ENCODE peak calls at places on chromosomes 11 and 22, in eight cellular contexts. D is dorsolateral prefrontal cortex; G is CD4-positive, alpha-beta memory T cell; L is activated naive CD8-positive, alpha-beta T cell treated with anti-CD3 and anti-CD28 coated beads, Interleukin-2, amount 50 U/mL, for 24 hours; Q is foreskin fibroblast; I is CD8-positive, alpha-beta memory T cell; P is GOT3; Y is NCI-H1092 treated with DMSO at 0.1 percent for 48 hours. V is an unnamed sample.

GRCh38 chr11:32145282-32145681 is 54.4 kb downstream of the RCN1 start:
- DNase-seq in D (no peak), G (no peak), L (no peak), Q (no peak), I (no peak), P (no peak), Y (no peak), V (no peak)

GRCh38 chr11:72229336-72229924 is 4.9 kb downstream of the INPPL1 start:
- DNase-seq in D (no peak), G (no peak), L (no peak), Q (no peak), I (no peak), P (no peak), Y (no peak), V (no peak)

GRCh38 chr11:108733479-108734116 is 68.7 kb downstream of the DDX10 start:
- DNase-seq in D (no peak), G (no peak), L (peak), Q (peak), I (no peak), P (no peak), Y (no peak), V (no peak)

GRCh38 chr11:130037058-130037457 is 32.6 kb upstream of the APLP2 start:
- DNase-seq in D (no peak), G (no peak), L (no peak), Q (peak), I (no peak), P (no peak), Y (no peak), V (peak)

GRCh38 chr11:118997627-118998387 is at the start of gene CENATAC:
- DNase-seq in D (peak), G (peak), L (peak), Q (peak), I (peak), P (peak), Y (peak), V (peak)

GRCh38 chr11:131737357-131737756 is 366.9 kb downstream of the NTM start:
- DNase-seq in D (no peak), G (no peak), L (no peak), Q (peak), I (no peak), P (no peak), Y (no peak), V (no peak)

GRCh38 chr11:96271777-96272176 is 71.2 kb downstream of the MAML2 start:
- DNase-seq in D (no peak), G (no peak), L (no peak), Q (no peak), I (no peak), P (no peak), Y (no peak), V (no peak)

GRCh38 chr11:108895579-108896480 is 231.0 kb downstream of the DDX10 start:
- DNase-seq in D (no peak), G (no peak), L (no peak), Q (peak), I (no peak), P (no peak), Y (no peak), V (no peak)

GRCh38 chr22:49865156-49865555 is 11.5 kb downstream of the ZBED4 start:
- DNase-seq in D (no peak), G (no peak), L (no peak), Q (no peak), I (no peak), P (no peak), Y (no peak), V (no peak)

GRCh38 chr11:22539851-22540376 is 85.7 kb downstream of the FANCF start:
- DNase-seq in D (no peak), G (no peak), L (no peak), Q (no peak), I (no peak), P (no peak), Y (peak), V (no peak)

GRCh38 chr11:8247312-8247711 is 16.4 kb downstream of the LMO1 start:
- DNase-seq in D (no peak), G (no peak), L (peak), Q (no peak), I (no peak), P (no peak), Y (no peak), V (no peak)

GRCh38 chr11:120324932-120325810 is at the start of gene TLCD5:
- DNase-seq in D (peak), G (peak), L (peak), Q (peak), I (peak), P (no peak), Y (peak), V (peak)

GRCh38 chr11:114036156-114036811 is 23.2 kb upstream of the ZBTB16 start:
- DNase-seq in D (peak), G (peak), L (peak), Q (peak), I (peak), P (peak), Y (peak), V (peak)

GRCh38 chr11:123745764-123746451 is 4.4 kb upstream of the ZNF202 start:
- DNase-seq in D (no peak), G (no peak), L (no peak), Q (no peak), I (no peak), P (no peak), Y (no peak), V (no peak)

GRCh38 chr22:24758164-24758799 is 16.2 kb downstream of the PIWIL3 start:
- DNase-seq in D (no peak), G (peak), L (peak), Q (peak), I (peak), P (no peak), Y (peak), V (peak)

GRCh38 chr11:90895850-90896249 is 673.0 kb upstream of the CHORDC1 start:
- DNase-seq in D (no peak), G (no peak), L (no peak), Q (no peak), I (no peak), P (no peak), Y (no peak), V (no peak)

GRCh38 chr11:75400110-75400865 is 970 bp downstream of the RPS3 start:
- DNase-seq in D (no peak), G (peak), L (no peak), Q (no peak), I (no peak), P (no peak), Y (no peak), V (no peak)

GRCh38 chr22:46290121-46290842 is 6.4 kb upstream of the GTSE1 start:
- DNase-seq in D (no peak), G (no peak), L (no peak), Q (no peak), I (no peak), P (no peak), Y (no peak), V (no peak)

GRCh38 chr22:20229916-20230775 is 38.0 kb downstream of the RTN4R start:
- DNase-seq in D (no peak), G (no peak), L (no peak), Q (no peak), I (no peak), P (no peak), Y (peak), V (no peak)

GRCh38 chr11:115996125-115996807 is 492.1 kb upstream of the CADM1 start:
- DNase-seq in D (no peak), G (no peak), L (no peak), Q (no peak), I (no peak), P (no peak), Y (no peak), V (no peak)

GRCh38 chr11:34068098-34068497 is 16.6 kb downstream of the CAPRIN1 start:
- DNase-seq in D (no peak), G (no peak), L (no peak), Q (no peak), I (no peak), P (no peak), Y (no peak), V (peak)

GRCh38 chr22:30821863-30822215 is 127.2 kb downstream of the OSBP2 start:
- DNase-seq in D (no peak), G (no peak), L (no peak), Q (no peak), I (no peak), P (no peak), Y (no peak), V (no peak)

GRCh38 chr11:82403640-82404305 is 329.9 kb downstream of the FAM181B start:
- DNase-seq in D (no peak), G (no peak), L (no peak), Q (no peak), I (no peak), P (no peak), Y (no peak), V (no peak)

GRCh38 chr11:62553839-62554361 is 7.3 kb upstream of the AHNAK start:
- DNase-seq in D (no peak), G (no peak), L (no peak), Q (peak), I (no peak), P (no peak), Y (no peak), V (peak)

GRCh38 chr11:35458846-35459245 is 39.5 kb upstream of the SLC1A2 start:
- DNase-seq in D (no peak), G (no peak), L (no peak), Q (no peak), I (no peak), P (no peak), Y (no peak), V (no peak)

GRCh38 chr22:41261541-41262249 is 21.0 kb upstream of the CHADL start:
- DNase-seq in D (no peak), G (no peak), L (no peak), Q (no peak), I (no peak), P (no peak), Y (no peak), V (no peak)

GRCh38 chr11:124285610-124286344 is 28.0 kb downstream of the OR8D1 start:
- DNase-seq in D (no peak), G (no peak), L (no peak), Q (peak), I (no peak), P (no peak), Y (no peak), V (no peak)

GRCh38 chr11:9169595-9170295 is 78.3 kb upstream of the SCUBE2 start:
- DNase-seq in D (no peak), G (no peak), L (no peak), Q (no peak), I (no peak), P (no peak), Y (no peak), V (no peak)

GRCh38 chr22:20408891-20409290 is 14.9 kb downstream of the ZNF74 start:
- DNase-seq in D (no peak), G (no peak), L (no peak), Q (no peak), I (no peak), P (no peak), Y (no peak), V (no peak)

GRCh38 chr22:44519895-44520294 is 21.9 kb upstream of the RTL6 start:
- DNase-seq in D (no peak), G (no peak), L (no peak), Q (no peak), I (no peak), P (no peak), Y (peak), V (no peak)

GRCh38 chr11:129699711-129700304 is 115.8 kb upstream of the TMEM45B start:
- DNase-seq in D (no peak), G (no peak), L (no peak), Q (no peak), I (no peak), P (no peak), Y (no peak), V (no peak)

GRCh38 chr11:47768090-47768620 is 1.0 kb upstream of the FNBP4 start:
- DNase-seq in D (peak), G (no peak), L (peak), Q (peak), I (no peak), P (peak), Y (peak), V (peak)

GRCh38 chr22:19619144-19620009 is 94.9 kb upstream of the SEPTIN5 start:
- DNase-seq in D (no peak), G (no peak), L (no peak), Q (no peak), I (no peak), P (no peak), Y (no peak), V (no peak)

GRCh38 chr11:35579557-35580396 is 38.5 kb upstream of the FJX1 start:
- DNase-seq in D (no peak), G (no peak), L (no peak), Q (peak), I (no peak), P (no peak), Y (no peak), V (peak)

V was measured in hepatic stellate cell.